ENCODE peak calls at places on chromosomes 6 and 20, in seven cellular contexts. One of them, this sample, is unnamed.

GRCh38 chr6:166952122-166952521 is 4.2 kb downstream of the RNASET2 start:
- DNase-seq in choroid plexus epithelial cell: no peak
- DNase-seq in CD8-positive, alpha-beta T cell: no peak
- DNase-seq in Karpas-422: no peak
- DNase-seq in AG04450: no peak
- DNase-seq in HCT116: no peak
- DNase-seq in cardiac muscle cell: no peak
- DNase-seq in this sample: no peak

GRCh38 chr6:56729719-56730118 is 87.0 kb upstream of the DST start:
- DNase-seq in CD8-positive, alpha-beta T cell: no peak
- DNase-seq in choroid plexus epithelial cell: peak
- DNase-seq in HCT116: no peak
- DNase-seq in cardiac muscle cell: peak
- DNase-seq in Karpas-422: no peak
- DNase-seq in AG04450: no peak
- DNase-seq in this sample: no peak

GRCh38 chr20:26218301-26218700 is 521.6 kb upstream of the ZNF337 start:
- DNase-seq in Karpas-422: no peak
- DNase-seq in CD8-positive, alpha-beta T cell: no peak
- DNase-seq in AG04450: no peak
- DNase-seq in cardiac muscle cell: no peak
- DNase-seq in choroid plexus epithelial cell: no peak
- DNase-seq in HCT116: no peak
- DNase-seq in this sample: no peak

GRCh38 chr6:83853178-83853967 is at the start of gene RIPPLY2:
- DNase-seq in AG04450: no peak
- DNase-seq in Karpas-422: no peak
- DNase-seq in choroid plexus epithelial cell: peak
- DNase-seq in CD8-positive, alpha-beta T cell: no peak
- DNase-seq in cardiac muscle cell: peak
- DNase-seq in HCT116: no peak
- DNase-seq in this sample: peak

GRCh38 chr6:137043710-137044365 is 927 bp downstream of the IL20RA start:
- DNase-seq in Karpas-422: no peak
- DNase-seq in cardiac muscle cell: peak
- DNase-seq in CD8-positive, alpha-beta T cell: no peak
- DNase-seq in AG04450: peak
- DNase-seq in HCT116: no peak
- DNase-seq in choroid plexus epithelial cell: peak
- DNase-seq in this sample: no peak

GRCh38 chr6:102670756-102671155 is 1277.2 kb downstream of the GRIK2 start:
- DNase-seq in HCT116: no peak
- DNase-seq in AG04450: no peak
- DNase-seq in Karpas-422: no peak
- DNase-seq in choroid plexus epithelial cell: no peak
- DNase-seq in CD8-positive, alpha-beta T cell: no peak
- DNase-seq in cardiac muscle cell: no peak
- DNase-seq in this sample: no peak

GRCh38 chr6:10495014-10495413 is 26.1 kb upstream of the GCNT2 start:
- DNase-seq in cardiac muscle cell: no peak
- DNase-seq in HCT116: no peak
- DNase-seq in AG04450: no peak
- DNase-seq in choroid plexus epithelial cell: no peak
- DNase-seq in Karpas-422: peak
- DNase-seq in CD8-positive, alpha-beta T cell: no peak
- DNase-seq in this sample: no peak

GRCh38 chr20:19275630-19276071 is 63.2 kb downstream of the SLC24A3 start:
- DNase-seq in AG04450: no peak
- DNase-seq in cardiac muscle cell: peak
- DNase-seq in Karpas-422: no peak
- DNase-seq in CD8-positive, alpha-beta T cell: no peak
- DNase-seq in HCT116: no peak
- DNase-seq in choroid plexus epithelial cell: peak
- DNase-seq in this sample: peak

GRCh38 chr6:123091091-123091895 is 95.3 kb downstream of the CLVS2 start:
- DNase-seq in HCT116: no peak
- DNase-seq in AG04450: no peak
- DNase-seq in Karpas-422: no peak
- DNase-seq in CD8-positive, alpha-beta T cell: no peak
- DNase-seq in cardiac muscle cell: peak
- DNase-seq in choroid plexus epithelial cell: peak
- DNase-seq in this sample: no peak

GRCh38 chr6:142551145-142551811 is 249.5 kb downstream of the ADGRG6 start:
- DNase-seq in choroid plexus epithelial cell: peak
- DNase-seq in Karpas-422: no peak
- DNase-seq in HCT116: peak
- DNase-seq in CD8-positive, alpha-beta T cell: peak
- DNase-seq in cardiac muscle cell: no peak
- DNase-seq in AG04450: no peak
- DNase-seq in this sample: no peak

GRCh38 chr6:5422321-5422915 is 161.1 kb downstream of the FARS2 start:
- DNase-seq in cardiac muscle cell: peak
- DNase-seq in choroid plexus epithelial cell: peak
- DNase-seq in Karpas-422: peak
- DNase-seq in HCT116: peak
- DNase-seq in AG04450: peak
- DNase-seq in CD8-positive, alpha-beta T cell: no peak
- DNase-seq in this sample: no peak

GRCh38 chr20:46897471-46897870 is 2.8 kb downstream of the EYA2 start:
- DNase-seq in CD8-positive, alpha-beta T cell: no peak
- DNase-seq in Karpas-422: no peak
- DNase-seq in AG04450: no peak
- DNase-seq in choroid plexus epithelial cell: no peak
- DNase-seq in HCT116: no peak
- DNase-seq in cardiac muscle cell: no peak
- DNase-seq in this sample: no peak

GRCh38 chr20:46894971-46895905 is 595 bp downstream of the EYA2 start:
- DNase-seq in cardiac muscle cell: peak
- DNase-seq in AG04450: no peak
- DNase-seq in CD8-positive, alpha-beta T cell: no peak
- DNase-seq in Karpas-422: no peak
- DNase-seq in choroid plexus epithelial cell: peak
- DNase-seq in HCT116: no peak
- DNase-seq in this sample: peak

GRCh38 chr20:46893877-46894578 is 615 bp upstream of the EYA2 start:
- DNase-seq in cardiac muscle cell: no peak
- DNase-seq in CD8-positive, alpha-beta T cell: no peak
- DNase-seq in Karpas-422: no peak
- DNase-seq in HCT116: no peak
- DNase-seq in choroid plexus epithelial cell: no peak
- DNase-seq in AG04450: no peak
- DNase-seq in this sample: no peak

GRCh38 chr20:46894579-46894958 is at the start of gene EYA2:
- DNase-seq in Karpas-422: no peak
- DNase-seq in CD8-positive, alpha-beta T cell: no peak
- DNase-seq in HCT116: no peak
- DNase-seq in choroid plexus epithelial cell: no peak
- DNase-seq in cardiac muscle cell: peak
- DNase-seq in AG04450: no peak
- DNase-seq in this sample: peak

DNA sequence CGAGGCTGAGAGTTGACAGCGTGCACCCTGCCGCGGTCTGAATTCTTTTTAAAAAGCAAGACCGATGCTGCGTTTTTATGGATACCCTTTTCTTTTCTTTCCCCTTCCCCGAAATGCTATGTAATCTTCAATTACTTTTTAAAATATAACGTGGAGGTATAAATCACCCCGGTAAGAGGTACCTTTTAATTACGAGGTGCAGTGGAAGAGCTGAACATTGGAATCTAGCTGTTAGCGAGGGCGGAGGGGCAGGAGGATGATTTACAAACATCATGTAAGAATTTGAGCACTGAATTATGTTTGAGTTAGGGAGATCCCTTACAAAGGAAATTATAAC is 1.2 kb downstream of the EYA2 start:
- DNase-seq in HCT116: no peak
- DNase-seq in AG04450: no peak
- DNase-seq in Karpas-422: no peak
- DNase-seq in cardiac muscle cell: no peak
- DNase-seq in CD8-positive, alpha-beta T cell: no peak
- DNase-seq in choroid plexus epithelial cell: no peak
- DNase-seq in this sample: no peak
- H3K4me3 ChIP-seq in HCT116: no peak
- H3K4me3 ChIP-seq in AG04450: peak
- H3K4me3 ChIP-seq in Karpas-422: no peak
- H3K4me3 ChIP-seq in cardiac muscle cell: peak
- H3K4me3 ChIP-seq in CD8-positive, alpha-beta T cell: no peak
- H3K4me3 ChIP-seq in choroid plexus epithelial cell: no peak
- H3K4me3 ChIP-seq in this sample: peak

GRCh38 chr6:150800596-150801310 is 64.7 kb upstream of the MTHFD1L start:
- DNase-seq in choroid plexus epithelial cell: no peak
- DNase-seq in Karpas-422: no peak
- DNase-seq in AG04450: peak
- DNase-seq in CD8-positive, alpha-beta T cell: no peak
- DNase-seq in HCT116: no peak
- DNase-seq in cardiac muscle cell: no peak
- DNase-seq in this sample: no peak

GRCh38 chr6:150799276-150799805 is 66.2 kb upstream of the MTHFD1L start:
- DNase-seq in HCT116: no peak
- DNase-seq in CD8-positive, alpha-beta T cell: no peak
- DNase-seq in choroid plexus epithelial cell: no peak
- DNase-seq in Karpas-422: no peak
- DNase-seq in cardiac muscle cell: no peak
- DNase-seq in AG04450: no peak
- DNase-seq in this sample: no peak
- H3K4me3 ChIP-seq in HCT116: no peak
- H3K4me3 ChIP-seq in CD8-positive, alpha-beta T cell: no peak
- H3K4me3 ChIP-seq in choroid plexus epithelial cell: no peak
- H3K4me3 ChIP-seq in Karpas-422: no peak
- H3K4me3 ChIP-seq in cardiac muscle cell: no peak
- H3K4me3 ChIP-seq in AG04450: no peak
- H3K4me3 ChIP-seq in this sample: no peak

DNA sequence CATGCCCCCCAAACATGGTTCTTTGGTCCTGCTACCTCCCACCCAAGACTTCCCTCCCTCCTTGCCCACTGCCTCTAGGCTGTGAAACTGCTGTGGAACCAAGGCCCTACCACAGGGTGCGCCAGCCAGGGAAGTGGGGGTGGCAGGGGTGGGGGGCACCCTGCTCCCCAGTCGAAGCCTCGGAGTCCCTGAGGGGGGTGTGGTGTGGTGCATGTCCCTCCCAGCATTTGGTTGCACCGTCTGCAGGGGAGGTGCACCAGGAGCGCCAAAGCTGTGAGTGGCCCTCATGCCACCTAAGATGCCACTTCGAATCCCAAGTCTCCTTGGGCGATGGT is 1.8 kb downstream of the RGS19 start:
- DNase-seq in cardiac muscle cell: no peak
- DNase-seq in Karpas-422: no peak
- DNase-seq in choroid plexus epithelial cell: no peak
- DNase-seq in CD8-positive, alpha-beta T cell: no peak
- DNase-seq in HCT116: no peak
- DNase-seq in AG04450: no peak
- DNase-seq in this sample: no peak
- H3K4me3 ChIP-seq in cardiac muscle cell: no peak
- H3K4me3 ChIP-seq in Karpas-422: peak
- H3K4me3 ChIP-seq in choroid plexus epithelial cell: no peak
- H3K4me3 ChIP-seq in CD8-positive, alpha-beta T cell: peak
- H3K4me3 ChIP-seq in HCT116: no peak
- H3K4me3 ChIP-seq in AG04450: no peak
- H3K4me3 ChIP-seq in this sample: peak

GRCh38 chr6:26296556-26296856 is 68.5 kb upstream of the BTN3A2 start:
- DNase-seq in Karpas-422: no peak
- DNase-seq in HCT116: no peak
- DNase-seq in AG04450: no peak
- DNase-seq in choroid plexus epithelial cell: no peak
- DNase-seq in CD8-positive, alpha-beta T cell: no peak
- DNase-seq in cardiac muscle cell: no peak
- DNase-seq in this sample: no peak

GRCh38 chr6:26294276-26294675 is 70.7 kb upstream of the BTN3A2 start:
- DNase-seq in cardiac muscle cell: no peak
- DNase-seq in HCT116: no peak
- DNase-seq in choroid plexus epithelial cell: no peak
- DNase-seq in Karpas-422: no peak
- DNase-seq in AG04450: no peak
- DNase-seq in CD8-positive, alpha-beta T cell: no peak
- DNase-seq in this sample: no peak

GRCh38 chr6:26292709-26293108 is 72.3 kb upstream of the BTN3A2 start:
- DNase-seq in choroid plexus epithelial cell: no peak
- DNase-seq in CD8-positive, alpha-beta T cell: no peak
- DNase-seq in AG04450: no peak
- DNase-seq in cardiac muscle cell: no peak
- DNase-seq in Karpas-422: no peak
- DNase-seq in HCT116: no peak
- DNase-seq in this sample: no peak

GRCh38 chr6:26296857-26297648 is 67.9 kb upstream of the BTN3A2 start:
- DNase-seq in cardiac muscle cell: no peak
- DNase-seq in CD8-positive, alpha-beta T cell: no peak
- DNase-seq in HCT116: no peak
- DNase-seq in choroid plexus epithelial cell: peak
- DNase-seq in Karpas-422: no peak
- DNase-seq in AG04450: no peak
- DNase-seq in this sample: no peak

DNA sequence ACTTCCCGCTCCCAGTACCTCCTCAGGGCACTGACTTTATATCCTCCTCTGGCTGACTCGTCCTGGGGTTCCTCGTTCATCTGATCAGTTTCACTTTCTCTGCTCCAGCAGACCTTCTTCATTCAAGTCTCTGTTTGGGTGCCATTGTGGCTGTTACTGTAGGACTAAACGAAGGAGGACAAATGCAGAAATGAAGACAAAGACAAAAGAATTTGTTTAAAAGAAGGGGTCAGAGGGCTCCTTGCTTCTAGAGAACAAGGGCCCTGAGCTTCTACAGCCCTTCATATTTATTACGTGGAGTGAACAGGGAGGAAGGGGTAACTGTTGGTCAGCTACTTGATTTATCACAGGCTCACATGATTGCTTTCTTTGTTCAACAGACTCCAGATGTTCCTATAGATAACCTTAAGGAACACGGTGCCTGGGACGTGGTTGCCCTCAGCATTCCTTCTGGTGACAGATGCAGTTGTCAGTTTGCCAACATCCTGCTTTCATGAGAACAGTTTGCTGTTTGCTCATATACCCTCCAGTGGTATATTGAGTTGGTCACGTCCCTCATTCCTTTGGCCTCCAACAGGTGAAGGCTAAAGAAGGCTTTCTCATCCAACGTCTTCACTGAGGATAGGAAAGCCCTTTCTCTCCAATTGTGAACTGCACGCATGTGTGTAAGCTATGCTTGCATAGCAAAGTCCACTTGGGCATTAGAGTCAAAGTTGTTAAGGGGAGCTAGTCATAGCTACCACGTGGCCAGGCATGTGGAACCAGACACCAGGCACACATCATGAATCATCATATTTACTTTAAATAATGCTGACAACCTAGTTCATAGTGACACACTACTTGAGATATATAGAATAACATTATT is 69.1 kb upstream of the BTN3A2 start:
- DNase-seq in cardiac muscle cell: peak
- DNase-seq in HCT116: peak
- DNase-seq in choroid plexus epithelial cell: peak
- DNase-seq in Karpas-422: no peak
- DNase-seq in CD8-positive, alpha-beta T cell: no peak
- DNase-seq in AG04450: no peak
- DNase-seq in this sample: peak
- H3K4me3 ChIP-seq in cardiac muscle cell: no peak
- H3K4me3 ChIP-seq in HCT116: no peak
- H3K4me3 ChIP-seq in choroid plexus epithelial cell: no peak
- H3K4me3 ChIP-seq in Karpas-422: no peak
- H3K4me3 ChIP-seq in CD8-positive, alpha-beta T cell: no peak
- H3K4me3 ChIP-seq in AG04450: no peak
- H3K4me3 ChIP-seq in this sample: no peak